ENCODE peak calls at places on chromosomes 11 and 22, in ten cellular contexts. One of them, this sample, is unnamed. For H4K20me1, the result is how much of the 10 kb centered on the place peaks cover.

GRCh38 chr22:32411388-32411787 is 659 bp downstream of the RTCB start:
- DNase-seq in PC-3: peak
- DNase-seq in IMR-90: peak
- DNase-seq in Karpas-422: peak
- DNase-seq in hepatocyte: peak
- DNase-seq in H1: no peak
- DNase-seq in fibroblast of lung: peak
- DNase-seq in OCI-LY7: peak
- DNase-seq in H9: no peak
- DNase-seq in mammary epithelial cell: peak
- DNase-seq in this sample: peak

GRCh38 chr22:35961480-35961902 is 67.1 kb downstream of the RBFOX2 start:
- DNase-seq in PC-3: no peak
- DNase-seq in IMR-90: peak
- DNase-seq in Karpas-422: no peak
- DNase-seq in hepatocyte: peak
- DNase-seq in H1: peak
- DNase-seq in fibroblast of lung: peak
- DNase-seq in OCI-LY7: no peak
- DNase-seq in H9: peak
- DNase-seq in mammary epithelial cell: no peak
- DNase-seq in this sample: peak

GRCh38 chr11:8209208-8209807 is 40.5 kb upstream of the RIC3 start:
- DNase-seq in PC-3: peak
- DNase-seq in IMR-90: no peak
- DNase-seq in Karpas-422: peak
- DNase-seq in hepatocyte: no peak
- DNase-seq in H1: no peak
- DNase-seq in fibroblast of lung: no peak
- DNase-seq in OCI-LY7: no peak
- DNase-seq in H9: peak
- DNase-seq in mammary epithelial cell: no peak
- DNase-seq in this sample: peak

GRCh38 chr22:47595122-47595521 is 832.7 kb downstream of the TBC1D22A start:
- DNase-seq in PC-3: no peak
- DNase-seq in IMR-90: no peak
- DNase-seq in Karpas-422: no peak
- DNase-seq in hepatocyte: no peak
- DNase-seq in H1: no peak
- DNase-seq in fibroblast of lung: no peak
- DNase-seq in OCI-LY7: no peak
- DNase-seq in H9: no peak
- DNase-seq in mammary epithelial cell: no peak
- DNase-seq in this sample: no peak

GRCh38 chr11:79335681-79336080 is 105.1 kb downstream of the TENM4 start:
- DNase-seq in PC-3: no peak
- DNase-seq in IMR-90: no peak
- DNase-seq in Karpas-422: no peak
- DNase-seq in hepatocyte: no peak
- DNase-seq in H1: no peak
- DNase-seq in fibroblast of lung: no peak
- DNase-seq in OCI-LY7: no peak
- DNase-seq in H9: no peak
- DNase-seq in mammary epithelial cell: no peak
- DNase-seq in this sample: no peak

GRCh38 chr11:3808846-3809623 is 675 bp downstream of the PGAP2 start:
- DNase-seq in PC-3: peak
- DNase-seq in IMR-90: peak
- DNase-seq in Karpas-422: peak
- DNase-seq in hepatocyte: peak
- DNase-seq in H1: no peak
- DNase-seq in fibroblast of lung: peak
- DNase-seq in OCI-LY7: peak
- DNase-seq in H9: peak
- DNase-seq in mammary epithelial cell: peak
- DNase-seq in this sample: peak

GRCh38 chr22:37379716-37380115 is 47.6 kb downstream of the ELFN2 start:
- DNase-seq in PC-3: no peak
- DNase-seq in IMR-90: no peak
- DNase-seq in Karpas-422: no peak
- DNase-seq in hepatocyte: no peak
- DNase-seq in H1: no peak
- DNase-seq in fibroblast of lung: no peak
- DNase-seq in OCI-LY7: no peak
- DNase-seq in H9: no peak
- DNase-seq in mammary epithelial cell: no peak
- DNase-seq in this sample: no peak

GRCh38 chr22:23457586-23457985 is 122.5 kb downstream of the IGLL1 start:
- DNase-seq in PC-3: no peak
- DNase-seq in IMR-90: no peak
- DNase-seq in Karpas-422: no peak
- DNase-seq in hepatocyte: no peak
- DNase-seq in H1: no peak
- DNase-seq in fibroblast of lung: no peak
- DNase-seq in OCI-LY7: no peak
- DNase-seq in H9: no peak
- DNase-seq in mammary epithelial cell: no peak
- DNase-seq in this sample: no peak

GRCh38 chr11:124892131-124892530 is 5.5 kb downstream of the ROBO4 start:
- DNase-seq in PC-3: no peak
- DNase-seq in IMR-90: no peak
- DNase-seq in Karpas-422: no peak
- DNase-seq in hepatocyte: no peak
- DNase-seq in H1: no peak
- DNase-seq in fibroblast of lung: no peak
- DNase-seq in OCI-LY7: no peak
- DNase-seq in H9: no peak
- DNase-seq in mammary epithelial cell: no peak
- DNase-seq in this sample: no peak

GRCh38 chr11:62555464-62556092 is 9.0 kb upstream of the AHNAK start:
- DNase-seq in PC-3: peak
- DNase-seq in IMR-90: peak
- DNase-seq in Karpas-422: peak
- DNase-seq in hepatocyte: peak
- DNase-seq in H1: no peak
- DNase-seq in fibroblast of lung: peak
- DNase-seq in OCI-LY7: peak
- DNase-seq in H9: no peak
- DNase-seq in mammary epithelial cell: no peak
- DNase-seq in this sample: peak

GRCh38 chr11:94948070-94948617 is 25.2 kb downstream of the CWC15 start:
- DNase-seq in PC-3: peak
- DNase-seq in IMR-90: peak
- DNase-seq in Karpas-422: no peak
- DNase-seq in hepatocyte: no peak
- DNase-seq in H1: no peak
- DNase-seq in fibroblast of lung: peak
- DNase-seq in OCI-LY7: no peak
- DNase-seq in H9: no peak
- DNase-seq in mammary epithelial cell: peak
- DNase-seq in this sample: no peak

GRCh38 chr11:74412733-74413359 is 14.6 kb upstream of the PGM2L1 start:
- DNase-seq in PC-3: no peak
- DNase-seq in IMR-90: no peak
- DNase-seq in Karpas-422: no peak
- DNase-seq in hepatocyte: no peak
- DNase-seq in H1: no peak
- DNase-seq in fibroblast of lung: no peak
- DNase-seq in OCI-LY7: no peak
- DNase-seq in H9: no peak
- DNase-seq in mammary epithelial cell: peak
- DNase-seq in this sample: no peak

GRCh38 chr11:11769362-11769761 is 72.4 kb upstream of the USP47 start:
- DNase-seq in PC-3: no peak
- DNase-seq in IMR-90: no peak
- DNase-seq in Karpas-422: no peak
- DNase-seq in hepatocyte: no peak
- DNase-seq in H1: no peak
- DNase-seq in fibroblast of lung: no peak
- DNase-seq in OCI-LY7: no peak
- DNase-seq in H9: no peak
- DNase-seq in mammary epithelial cell: no peak
- DNase-seq in this sample: no peak

GRCh38 chr11:20530942-20531703 is 68.3 kb upstream of the SLC6A5 start:
- DNase-seq in PC-3: no peak
- DNase-seq in IMR-90: no peak
- DNase-seq in Karpas-422: no peak
- DNase-seq in hepatocyte: no peak
- DNase-seq in H1: no peak
- DNase-seq in fibroblast of lung: no peak
- DNase-seq in OCI-LY7: no peak
- DNase-seq in H9: no peak
- DNase-seq in mammary epithelial cell: no peak
- DNase-seq in this sample: no peak

GRCh38 chr22:42069801-42070516 is 653 bp downstream of the NAGA start:
- DNase-seq in PC-3: no peak
- DNase-seq in IMR-90: no peak
- DNase-seq in Karpas-422: no peak
- DNase-seq in hepatocyte: no peak
- DNase-seq in H1: no peak
- DNase-seq in fibroblast of lung: no peak
- DNase-seq in OCI-LY7: peak
- DNase-seq in H9: peak
- DNase-seq in mammary epithelial cell: no peak
- DNase-seq in this sample: no peak

GRCh38 chr22:48456449-48456848 is 1371.2 kb downstream of the BRD1 start:
- DNase-seq in PC-3: no peak
- DNase-seq in IMR-90: no peak
- DNase-seq in Karpas-422: no peak
- DNase-seq in hepatocyte: no peak
- DNase-seq in H1: no peak
- DNase-seq in fibroblast of lung: no peak
- DNase-seq in OCI-LY7: no peak
- DNase-seq in H9: no peak
- DNase-seq in mammary epithelial cell: no peak
- DNase-seq in this sample: no peak

GRCh38 chr11:134146598-134146997 is 77.2 kb downstream of the NCAPD3 start:
- DNase-seq in PC-3: no peak
- DNase-seq in IMR-90: no peak
- DNase-seq in Karpas-422: no peak
- DNase-seq in hepatocyte: no peak
- DNase-seq in H1: no peak
- DNase-seq in fibroblast of lung: no peak
- DNase-seq in OCI-LY7: no peak
- DNase-seq in H9: no peak
- DNase-seq in mammary epithelial cell: no peak
- DNase-seq in this sample: no peak

GRCh38 chr11:84524422-84525051 is 1102.6 kb downstream of the DLG2 start:
- DNase-seq in PC-3: peak
- DNase-seq in IMR-90: peak
- DNase-seq in Karpas-422: peak
- DNase-seq in hepatocyte: peak
- DNase-seq in H1: no peak
- DNase-seq in fibroblast of lung: peak
- DNase-seq in OCI-LY7: peak
- DNase-seq in H9: no peak
- DNase-seq in mammary epithelial cell: no peak
- DNase-seq in this sample: peak

GRCh38 chr11:83025267-83025704 is 46.4 kb downstream of the RAB30 start:
- DNase-seq in PC-3: peak
- DNase-seq in IMR-90: no peak
- DNase-seq in Karpas-422: no peak
- DNase-seq in hepatocyte: peak
- DNase-seq in H1: no peak
- DNase-seq in fibroblast of lung: no peak
- DNase-seq in OCI-LY7: no peak
- DNase-seq in H9: no peak
- DNase-seq in mammary epithelial cell: no peak
- DNase-seq in this sample: peak
- H4K20me1 ChIP-seq in PC-3: under half
- H4K20me1 ChIP-seq in IMR-90: under half
- H4K20me1 ChIP-seq in Karpas-422: under half
- H4K20me1 ChIP-seq in hepatocyte: under half
- H4K20me1 ChIP-seq in H1: under half
- H4K20me1 ChIP-seq in fibroblast of lung: under half
- H4K20me1 ChIP-seq in OCI-LY7: under half
- H4K20me1 ChIP-seq in H9: under half
- H4K20me1 ChIP-seq in mammary epithelial cell: under half
- H4K20me1 ChIP-seq in this sample: under half

GRCh38 chr11:131712897-131713296 is 342.5 kb downstream of the NTM start:
- DNase-seq in PC-3: no peak
- DNase-seq in IMR-90: peak
- DNase-seq in Karpas-422: no peak
- DNase-seq in hepatocyte: no peak
- DNase-seq in H1: no peak
- DNase-seq in fibroblast of lung: no peak
- DNase-seq in OCI-LY7: no peak
- DNase-seq in H9: no peak
- DNase-seq in mammary epithelial cell: no peak
- DNase-seq in this sample: no peak

GRCh38 chr11:131723088-131723487 is 352.7 kb downstream of the NTM start:
- DNase-seq in PC-3: no peak
- DNase-seq in IMR-90: no peak
- DNase-seq in Karpas-422: no peak
- DNase-seq in hepatocyte: no peak
- DNase-seq in H1: no peak
- DNase-seq in fibroblast of lung: no peak
- DNase-seq in OCI-LY7: no peak
- DNase-seq in H9: no peak
- DNase-seq in mammary epithelial cell: no peak
- DNase-seq in this sample: no peak

GRCh38 chr11:131713529-131714134 is 343.2 kb downstream of the NTM start:
- DNase-seq in PC-3: no peak
- DNase-seq in IMR-90: no peak
- DNase-seq in Karpas-422: no peak
- DNase-seq in hepatocyte: no peak
- DNase-seq in H1: no peak
- DNase-seq in fibroblast of lung: no peak
- DNase-seq in OCI-LY7: no peak
- DNase-seq in H9: no peak
- DNase-seq in mammary epithelial cell: no peak
- DNase-seq in this sample: no peak

GRCh38 chr11:131717616-131718015 is 347.2 kb downstream of the NTM start:
- DNase-seq in PC-3: no peak
- DNase-seq in IMR-90: no peak
- DNase-seq in Karpas-422: no peak
- DNase-seq in hepatocyte: no peak
- DNase-seq in H1: no peak
- DNase-seq in fibroblast of lung: no peak
- DNase-seq in OCI-LY7: no peak
- DNase-seq in H9: no peak
- DNase-seq in mammary epithelial cell: no peak
- DNase-seq in this sample: no peak
- H4K20me1 ChIP-seq in PC-3: under half
- H4K20me1 ChIP-seq in IMR-90: under half
- H4K20me1 ChIP-seq in Karpas-422: under half
- H4K20me1 ChIP-seq in hepatocyte: under half
- H4K20me1 ChIP-seq in H1: under half
- H4K20me1 ChIP-seq in fibroblast of lung: under half
- H4K20me1 ChIP-seq in OCI-LY7: under half
- H4K20me1 ChIP-seq in H9: under half
- H4K20me1 ChIP-seq in mammary epithelial cell: under half
- H4K20me1 ChIP-seq in this sample: under half

GRCh38 chr22:21960200-21961126 is 7.8 kb upstream of the PPM1F start:
- DNase-seq in PC-3: no peak
- DNase-seq in IMR-90: no peak
- DNase-seq in Karpas-422: no peak
- DNase-seq in hepatocyte: no peak
- DNase-seq in H1: no peak
- DNase-seq in fibroblast of lung: no peak
- DNase-seq in OCI-LY7: no peak
- DNase-seq in H9: no peak
- DNase-seq in mammary epithelial cell: no peak
- DNase-seq in this sample: no peak
- H4K20me1 ChIP-seq in PC-3: under half
- H4K20me1 ChIP-seq in IMR-90: under half
- H4K20me1 ChIP-seq in Karpas-422: under half
- H4K20me1 ChIP-seq in hepatocyte: under half
- H4K20me1 ChIP-seq in H1: under half
- H4K20me1 ChIP-seq in fibroblast of lung: under half
- H4K20me1 ChIP-seq in OCI-LY7: under half
- H4K20me1 ChIP-seq in H9: under half
- H4K20me1 ChIP-seq in mammary epithelial cell: under half
- H4K20me1 ChIP-seq in this sample: under half

GRCh38 chr11:44443836-44444769 is 121.4 kb upstream of the CD82 start:
- DNase-seq in PC-3: no peak
- DNase-seq in IMR-90: no peak
- DNase-seq in Karpas-422: no peak
- DNase-seq in hepatocyte: no peak
- DNase-seq in H1: no peak
- DNase-seq in fibroblast of lung: no peak
- DNase-seq in OCI-LY7: no peak
- DNase-seq in H9: peak
- DNase-seq in mammary epithelial cell: no peak
- DNase-seq in this sample: peak
- H4K20me1 ChIP-seq in PC-3: under half
- H4K20me1 ChIP-seq in IMR-90: under half
- H4K20me1 ChIP-seq in Karpas-422: under half
- H4K20me1 ChIP-seq in hepatocyte: under half
- H4K20me1 ChIP-seq in H1: under half
- H4K20me1 ChIP-seq in fibroblast of lung: under half
- H4K20me1 ChIP-seq in OCI-LY7: under half
- H4K20me1 ChIP-seq in H9: under half
- H4K20me1 ChIP-seq in mammary epithelial cell: under half
- H4K20me1 ChIP-seq in this sample: under half

This sample was measured in GM23338.